ENCODE peak calls at places on chromosomes 11 and 22, in six cellular contexts. One of them, this sample, is unnamed. For H3K36me3, the result is how much of the 10 kb centered on the place peaks cover.

GRCh38 chr11:107929611-107930200 is 1.5 kb downstream of the RAB39A start:
- DNase-seq in body of pancreas: no peak
- DNase-seq in tibial nerve: no peak
- DNase-seq in ovary: no peak
- DNase-seq in thyroid gland: no peak
- DNase-seq in right lobe of liver: peak
- DNase-seq in this sample: no peak

GRCh38 chr11:30025396-30026139 is 8.7 kb upstream of the KCNA4 start:
- DNase-seq in tibial nerve: no peak
- DNase-seq in thyroid gland: no peak
- DNase-seq in ovary: no peak
- DNase-seq in body of pancreas: no peak
- DNase-seq in right lobe of liver: no peak
- DNase-seq in this sample: no peak

GRCh38 chr11:118532852-118533768 is 2.1 kb downstream of the TMEM25 start:
- DNase-seq in thyroid gland: no peak
- DNase-seq in body of pancreas: no peak
- DNase-seq in right lobe of liver: peak
- DNase-seq in tibial nerve: no peak
- DNase-seq in ovary: no peak
- DNase-seq in this sample: no peak

GRCh38 chr11:119684361-119685072 is 44.5 kb downstream of the NECTIN1 start:
- DNase-seq in body of pancreas: no peak
- DNase-seq in tibial nerve: no peak
- DNase-seq in ovary: no peak
- DNase-seq in right lobe of liver: no peak
- DNase-seq in thyroid gland: no peak
- DNase-seq in this sample: no peak

GRCh38 chr22:17921871-17922821 is 102.2 kb downstream of the MICAL3 start:
- DNase-seq in right lobe of liver: peak
- DNase-seq in ovary: peak
- DNase-seq in thyroid gland: peak
- DNase-seq in body of pancreas: no peak
- DNase-seq in tibial nerve: no peak
- DNase-seq in this sample: peak

GRCh38 chr11:130649749-130650275 is 201.4 kb downstream of the ADAMTS15 start:
- DNase-seq in tibial nerve: no peak
- DNase-seq in body of pancreas: no peak
- DNase-seq in ovary: no peak
- DNase-seq in thyroid gland: peak
- DNase-seq in right lobe of liver: no peak
- DNase-seq in this sample: no peak

GRCh38 chr22:45600791-45601730 is 70.6 kb upstream of the ATXN10 start:
- DNase-seq in thyroid gland: no peak
- DNase-seq in body of pancreas: no peak
- DNase-seq in right lobe of liver: no peak
- DNase-seq in ovary: no peak
- DNase-seq in tibial nerve: no peak
- DNase-seq in this sample: no peak

GRCh38 chr11:6405837-6406236 is 13.1 kb downstream of the APBB1 start:
- DNase-seq in tibial nerve: no peak
- DNase-seq in ovary: no peak
- DNase-seq in body of pancreas: no peak
- DNase-seq in thyroid gland: no peak
- DNase-seq in right lobe of liver: no peak
- DNase-seq in this sample: no peak

GRCh38 chr11:124895471-124895971 is 2.1 kb downstream of the ROBO4 start:
- DNase-seq in ovary: no peak
- DNase-seq in tibial nerve: peak
- DNase-seq in body of pancreas: no peak
- DNase-seq in right lobe of liver: no peak
- DNase-seq in thyroid gland: no peak
- DNase-seq in this sample: no peak

GRCh38 chr22:31530816-31531180 is 34.5 kb downstream of the SFI1 start:
- DNase-seq in tibial nerve: no peak
- DNase-seq in body of pancreas: no peak
- DNase-seq in ovary: no peak
- DNase-seq in right lobe of liver: no peak
- DNase-seq in thyroid gland: no peak
- DNase-seq in this sample: no peak

GRCh38 chr22:19275919-19276600 is 15.5 kb downstream of the CLTCL1 start:
- DNase-seq in body of pancreas: no peak
- DNase-seq in ovary: no peak
- DNase-seq in tibial nerve: no peak
- DNase-seq in right lobe of liver: no peak
- DNase-seq in thyroid gland: peak
- DNase-seq in this sample: no peak

GRCh38 chr11:29184939-29185890 is 831.6 kb downstream of the KCNA4 start:
- DNase-seq in right lobe of liver: no peak
- DNase-seq in thyroid gland: no peak
- DNase-seq in tibial nerve: no peak
- DNase-seq in ovary: no peak
- DNase-seq in body of pancreas: no peak
- DNase-seq in this sample: no peak

GRCh38 chr11:70206977-70207376 is 3.9 kb downstream of the FADD start:
- DNase-seq in ovary: no peak
- DNase-seq in right lobe of liver: no peak
- DNase-seq in body of pancreas: no peak
- DNase-seq in tibial nerve: no peak
- DNase-seq in thyroid gland: no peak
- DNase-seq in this sample: no peak
- H3K36me3 ChIP-seq in ovary: under half
- H3K36me3 ChIP-seq in right lobe of liver: under half
- H3K36me3 ChIP-seq in body of pancreas: under half
- H3K36me3 ChIP-seq in tibial nerve: under half
- H3K36me3 ChIP-seq in thyroid gland: under half
- H3K36me3 ChIP-seq in this sample: under half

DNA sequence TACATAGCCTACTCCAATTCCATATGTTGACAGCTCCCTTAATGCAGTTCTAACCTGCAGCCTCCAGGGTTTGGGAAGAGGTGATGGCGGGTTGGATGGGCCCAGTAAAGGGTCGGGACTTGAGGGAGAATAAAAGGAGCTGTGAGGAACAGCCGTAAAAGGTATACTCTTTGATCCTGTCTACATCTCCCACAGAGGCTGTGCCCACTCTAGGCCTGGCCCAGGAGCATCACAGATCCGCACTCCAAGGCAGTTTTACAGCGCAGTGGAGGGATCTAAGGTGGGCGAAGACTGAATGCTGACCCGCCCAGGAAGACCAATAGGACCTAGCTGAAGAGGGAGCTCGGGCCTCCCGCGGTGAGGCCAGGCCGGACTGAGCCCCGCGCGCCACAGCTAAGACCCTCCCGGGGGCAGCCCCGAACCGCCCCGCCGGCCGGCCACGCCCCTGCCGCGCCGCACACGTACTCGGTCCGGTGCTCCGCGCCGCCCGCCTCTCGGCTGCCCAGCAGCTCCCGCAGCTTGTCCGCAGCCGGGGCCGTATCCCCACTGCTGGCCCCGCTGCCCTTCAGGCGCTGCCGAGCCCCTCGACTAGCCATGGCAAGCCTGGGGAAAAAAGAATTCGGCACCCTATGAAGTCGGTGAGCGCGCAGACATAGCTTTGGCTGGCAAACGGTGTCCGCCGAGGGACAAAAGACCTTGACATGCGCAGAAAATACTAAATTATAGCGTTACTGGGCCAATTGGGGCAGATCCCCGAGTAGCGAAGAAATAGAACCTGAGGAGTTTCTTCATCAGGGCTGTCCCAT is at the start of gene ALG9:
- DNase-seq in thyroid gland: peak
- DNase-seq in right lobe of liver: peak
- DNase-seq in body of pancreas: peak
- DNase-seq in tibial nerve: peak
- DNase-seq in ovary: peak
- DNase-seq in this sample: peak
- TF ChIP-seq POLR2A in thyroid gland: peak
- TF ChIP-seq POLR2A in right lobe of liver: peak
- TF ChIP-seq POLR2A in body of pancreas: peak
- TF ChIP-seq POLR2A in tibial nerve: no peak
- TF ChIP-seq POLR2A in ovary: no peak
- TF ChIP-seq POLR2A in this sample: no peak

DNA sequence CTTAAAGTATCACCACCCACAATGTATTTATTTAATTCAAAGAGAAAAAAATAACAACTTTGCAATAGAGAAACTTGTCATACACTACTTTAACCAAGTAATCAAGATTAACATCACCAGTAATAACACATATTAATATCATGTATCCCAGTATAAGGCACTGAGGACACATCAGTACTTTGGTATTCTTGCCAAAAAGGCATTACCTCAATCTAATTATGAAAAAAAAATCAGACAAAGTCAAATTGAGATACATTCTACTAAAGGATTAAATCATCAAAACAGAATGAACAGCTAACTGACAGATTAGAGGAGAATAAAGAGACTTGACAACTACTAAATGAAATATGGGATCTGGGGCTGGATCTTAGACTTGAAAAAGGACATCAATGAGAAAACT is 35.8 kb upstream of the SLC17A6 start:
- DNase-seq in right lobe of liver: no peak
- DNase-seq in thyroid gland: no peak
- DNase-seq in tibial nerve: no peak
- DNase-seq in body of pancreas: no peak
- DNase-seq in ovary: no peak
- DNase-seq in this sample: no peak
- H3K36me3 ChIP-seq in right lobe of liver: under half
- H3K36me3 ChIP-seq in thyroid gland: under half
- H3K36me3 ChIP-seq in tibial nerve: under half
- H3K36me3 ChIP-seq in body of pancreas: under half
- H3K36me3 ChIP-seq in ovary: under half
- H3K36me3 ChIP-seq in this sample: under half

DNA sequence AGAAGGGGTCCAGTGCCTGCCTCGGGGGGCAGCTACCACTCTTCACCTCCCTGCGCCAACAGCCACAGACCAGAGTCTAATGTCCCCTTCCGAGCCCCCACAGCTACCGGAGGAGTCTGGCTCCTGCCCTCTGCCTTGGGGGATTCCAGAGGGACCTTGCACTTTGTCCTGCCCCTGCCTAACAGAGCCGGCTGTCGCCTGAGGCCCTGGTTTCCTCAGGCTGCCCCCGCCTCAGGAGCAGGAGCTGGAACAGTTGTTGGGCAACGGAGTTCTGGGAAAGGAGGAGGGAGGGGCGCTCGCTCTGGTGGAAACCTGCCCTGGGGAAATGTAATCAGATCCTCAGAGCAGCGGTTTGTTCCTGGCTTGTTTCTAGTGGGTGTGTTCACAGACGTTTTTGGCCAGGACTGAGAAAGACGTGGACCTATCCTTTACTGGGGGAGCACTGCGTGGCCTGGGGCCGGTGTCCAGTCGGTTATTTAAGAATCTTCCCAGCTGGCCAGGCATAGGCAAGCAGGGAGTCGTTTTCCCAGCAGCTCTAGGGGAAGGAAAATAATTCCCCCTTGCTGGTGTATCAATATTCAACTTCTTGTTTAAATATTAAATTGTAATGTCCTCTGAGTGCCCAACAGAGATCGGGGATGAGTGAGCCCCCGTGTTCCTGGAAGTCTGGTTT is 32.3 kb downstream of the A4GALT start:
- DNase-seq in ovary: peak
- DNase-seq in tibial nerve: peak
- DNase-seq in right lobe of liver: peak
- DNase-seq in thyroid gland: peak
- DNase-seq in body of pancreas: peak
- DNase-seq in this sample: no peak
- TF ChIP-seq POLR2A in ovary: peak
- TF ChIP-seq POLR2A in tibial nerve: no peak
- TF ChIP-seq POLR2A in right lobe of liver: no peak
- TF ChIP-seq POLR2A in thyroid gland: peak
- TF ChIP-seq POLR2A in body of pancreas: peak
- TF ChIP-seq POLR2A in this sample: peak

GRCh38 chr22:20562607-20563463 is 55.4 kb downstream of the MED15 start:
- DNase-seq in body of pancreas: no peak
- DNase-seq in right lobe of liver: no peak
- DNase-seq in ovary: peak
- DNase-seq in tibial nerve: no peak
- DNase-seq in thyroid gland: no peak
- DNase-seq in this sample: no peak
- H3K36me3 ChIP-seq in body of pancreas: under half
- H3K36me3 ChIP-seq in right lobe of liver: under half
- H3K36me3 ChIP-seq in ovary: under half
- H3K36me3 ChIP-seq in tibial nerve: under half
- H3K36me3 ChIP-seq in thyroid gland: under half
- H3K36me3 ChIP-seq in this sample: under half

DNA sequence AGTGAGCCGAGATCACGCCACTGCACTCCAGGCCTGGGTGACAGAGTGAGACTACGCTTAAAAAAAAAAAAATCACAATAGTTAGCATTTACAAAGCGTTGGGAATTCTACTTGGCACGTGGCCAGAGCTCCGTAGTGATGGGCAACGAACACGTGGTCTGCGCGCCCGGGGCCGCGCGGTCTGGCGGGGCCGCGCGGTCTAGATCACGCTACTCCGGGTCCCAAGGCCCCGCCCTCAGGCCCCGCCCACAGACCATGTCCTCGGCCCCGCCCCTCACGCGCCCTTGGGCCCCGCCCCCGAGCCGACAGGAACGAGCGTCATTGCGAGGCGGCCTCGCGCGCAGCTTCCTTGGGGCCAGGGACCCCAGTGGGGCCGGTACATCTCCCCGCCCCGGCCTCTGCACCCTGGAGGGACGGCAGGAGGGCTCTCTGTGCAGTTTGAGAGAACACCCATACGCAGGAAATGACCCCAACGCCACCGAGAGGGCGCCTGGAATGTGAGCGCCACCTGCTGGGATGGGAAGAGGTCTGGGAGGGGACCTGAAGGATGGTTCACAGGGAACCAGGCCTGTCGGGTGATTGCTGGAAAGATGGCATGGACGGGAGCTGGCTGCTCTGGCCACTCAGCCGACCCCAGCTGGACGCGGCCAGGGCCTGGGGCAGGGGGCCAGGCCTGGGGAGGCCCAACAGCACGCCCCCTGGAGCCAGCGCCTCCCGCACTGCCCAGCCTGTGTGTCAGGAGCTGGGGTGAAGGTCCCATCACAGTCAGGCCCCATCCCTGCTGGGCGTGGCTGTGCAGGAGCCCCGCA is 2.0 kb upstream of the PTDSS2 start:
- DNase-seq in thyroid gland: peak
- DNase-seq in tibial nerve: peak
- DNase-seq in ovary: peak
- DNase-seq in right lobe of liver: peak
- DNase-seq in body of pancreas: peak
- DNase-seq in this sample: peak
- TF ChIP-seq POLR2A in thyroid gland: peak
- TF ChIP-seq POLR2A in tibial nerve: peak
- TF ChIP-seq POLR2A in ovary: peak
- TF ChIP-seq POLR2A in right lobe of liver: peak
- TF ChIP-seq POLR2A in body of pancreas: peak
- TF ChIP-seq POLR2A in this sample: peak

This sample was measured in Peyer's patch.